ENCODE peak calls at places on chromosomes 6 and 20, in six cellular contexts. B is IMR-90, M is trophoblast cell, Q is mesenchymal stem cell, X is H9, C is H1. T is an unnamed sample.

GRCh38 chr20:10513931-10514575 is 78.9 kb downstream of the SLX4IP start:
- DNase-seq in M (no peak), C (no peak), X (no peak), B (no peak), Q (peak), T (no peak)

GRCh38 chr6:106082735-106083398 is 3.3 kb upstream of the PRDM1 start:
- DNase-seq in M (peak), C (no peak), X (no peak), Q (peak), B (peak), T (no peak)

GRCh38 chr6:81241126-81241525 is 511.4 kb downstream of the TENT5A start:
- DNase-seq in C (no peak), M (no peak), Q (peak), X (no peak), B (peak), T (no peak)

GRCh38 chr6:141421378-141421777 is 711.3 kb upstream of the GJE1 start:
- DNase-seq in B (peak), C (no peak), M (peak), X (no peak), Q (peak), T (no peak)

GRCh38 chr20:34861386-34862084 is 11.1 kb downstream of the GGT7 start:
- DNase-seq in B (no peak), C (no peak), Q (no peak), X (no peak), M (no peak), T (no peak)

GRCh38 chr6:34656378-34657036 is 40.1 kb downstream of the ILRUN start:
- DNase-seq in X (no peak), M (peak), Q (peak), C (no peak), B (peak), T (no peak)

GRCh38 chr6:18269253-18269652 is 4.9 kb upstream of the DEK start:
- DNase-seq in M (peak), B (peak), Q (peak), C (no peak), X (no peak), T (no peak)

GRCh38 chr6:165962361-165962760 is 205.3 kb downstream of the TBXT start:
- DNase-seq in C (no peak), Q (no peak), B (peak), M (no peak), X (no peak), T (no peak)

GRCh38 chr6:10412948-10413849 is 1.7 kb downstream of the TFAP2A start:
- DNase-seq in X (peak), B (no peak), C (no peak), Q (no peak), M (peak), T (no peak)

GRCh38 chr20:37337208-37337955 is 8.6 kb upstream of the SRC start:
- DNase-seq in X (peak), M (no peak), Q (no peak), B (no peak), C (no peak), T (no peak)

GRCh38 chr6:67352717-67353116 is 1282.4 kb upstream of the ADGRB3 start:
- DNase-seq in C (no peak), X (no peak), Q (no peak), B (no peak), M (no peak), T (no peak)

GRCh38 chr6:67358241-67358640 is 1276.8 kb upstream of the ADGRB3 start:
- DNase-seq in M (no peak), Q (no peak), X (no peak), B (no peak), C (no peak), T (no peak)

GRCh38 chr6:67350729-67351128 is 1284.4 kb upstream of the ADGRB3 start:
- DNase-seq in C (no peak), X (no peak), M (no peak), Q (no peak), B (no peak), T (no peak)

DNA sequence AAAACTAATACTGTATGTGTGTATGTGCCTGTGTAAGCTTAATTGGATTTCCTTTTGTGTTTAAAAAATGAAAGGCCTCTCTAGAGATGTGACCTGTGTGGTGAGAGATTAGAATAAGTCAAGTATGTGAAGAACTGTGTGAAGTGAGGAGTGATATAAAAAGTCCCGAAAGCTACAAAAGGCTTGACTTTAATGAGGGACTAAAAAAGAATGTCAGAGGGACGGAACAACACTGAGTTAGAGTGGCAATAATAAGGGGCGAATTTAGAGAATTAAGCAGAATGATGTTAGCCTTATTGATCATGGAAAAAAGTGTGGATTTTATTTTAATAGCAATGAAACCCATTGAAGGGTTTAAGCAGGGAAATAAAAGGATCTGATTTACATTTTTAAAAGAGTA is 1281.2 kb upstream of the ADGRB3 start:
- DNase-seq in X (no peak), Q (no peak), B (no peak), M (no peak), C (no peak), T (no peak)
- H2AFZ ChIP-seq in X (no peak), Q (no peak), B (no peak), M (no peak), C (no peak), T (no peak)

GRCh38 chr6:110486756-110487155 is 10.3 kb upstream of the SLC22A16 start:
- DNase-seq in Q (no peak), B (no peak), M (no peak), C (no peak), X (no peak), T (no peak)

GRCh38 chr6:110484321-110484720 is 7.9 kb upstream of the SLC22A16 start:
- DNase-seq in B (no peak), C (no peak), Q (peak), X (no peak), M (peak), T (no peak)

GRCh38 chr6:110488606-110489005 is 12.2 kb upstream of the SLC22A16 start:
- DNase-seq in M (no peak), B (no peak), Q (no peak), C (no peak), X (no peak), T (no peak)

GRCh38 chr6:110482774-110483400 is 6.5 kb upstream of the SLC22A16 start:
- DNase-seq in M (peak), C (no peak), B (no peak), Q (no peak), X (no peak), T (no peak)

DNA sequence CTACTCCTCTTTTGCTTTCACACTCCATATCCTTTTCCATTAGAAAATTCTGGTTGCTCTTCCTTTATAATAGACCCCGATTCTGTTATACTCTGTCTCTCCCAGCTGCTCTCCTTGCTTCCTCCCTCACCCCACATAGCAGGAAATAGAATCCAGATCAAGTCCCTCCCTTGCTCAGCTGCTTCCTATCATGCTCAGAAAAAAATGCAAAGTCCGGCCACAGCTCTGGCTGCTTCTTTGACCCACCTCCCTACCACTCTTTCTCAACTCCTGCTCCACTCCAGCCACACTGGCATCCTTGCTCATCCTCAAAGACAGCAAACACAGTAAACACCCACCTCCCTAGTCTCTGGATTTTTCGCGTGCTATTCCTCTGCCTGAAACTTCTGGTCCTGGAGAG is 9.0 kb upstream of the SLC22A16 start:
- DNase-seq in Q (no peak), B (no peak), X (no peak), C (no peak), M (no peak), T (no peak)
- H4K91ac ChIP-seq in Q (no peak), B (no peak), X (no peak), C (no peak), M (peak), T (no peak)

GRCh38 chr6:14658030-14658429 is 540.5 kb downstream of the CD83 start:
- DNase-seq in C (no peak), M (no peak), B (no peak), Q (no peak), X (no peak), T (no peak)
- H2AFZ ChIP-seq in C (no peak), M (no peak), B (no peak), Q (no peak), X (no peak), T (no peak)

DNA sequence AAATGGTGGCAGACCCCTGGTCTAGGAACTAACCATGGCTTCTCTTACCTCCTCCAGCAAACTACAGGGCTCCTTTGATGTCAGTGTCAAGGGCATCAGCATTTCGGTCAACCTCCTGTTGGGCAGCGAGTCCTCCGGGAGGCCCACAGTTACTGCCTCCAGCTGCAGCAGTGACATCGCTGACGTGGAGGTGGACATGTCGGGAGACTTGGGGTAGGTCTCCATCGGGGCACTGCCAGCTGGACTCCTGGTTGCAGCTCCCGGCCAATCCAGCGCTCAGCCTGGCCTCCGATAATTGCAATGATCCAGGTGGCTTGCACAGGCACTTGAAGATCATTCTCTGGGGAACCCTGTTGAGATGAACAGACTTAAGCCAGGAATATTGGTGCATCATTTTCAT is 7.9 kb downstream of the LBP start:
- DNase-seq in M (no peak), X (no peak), B (no peak), Q (no peak), C (no peak), T (no peak)
- H4K91ac ChIP-seq in M (no peak), X (no peak), B (no peak), Q (no peak), C (peak), T (no peak)

GRCh38 chr6:136754820-136755219 is 37.5 kb downstream of the MAP3K5 start:
- DNase-seq in C (no peak), Q (no peak), B (no peak), X (no peak), M (no peak), T (no peak)
- H2AFZ ChIP-seq in C (no peak), Q (no peak), B (no peak), X (no peak), M (no peak), T (no peak)

GRCh38 chr6:49409951-49410542 is 53.0 kb downstream of the MMUT start:
- DNase-seq in C (peak), B (peak), X (peak), Q (peak), M (peak), T (peak)

GRCh38 chr6:49401063-49401462 is 62.0 kb downstream of the MMUT start:
- DNase-seq in M (no peak), C (no peak), X (no peak), B (no peak), Q (no peak), T (no peak)

GRCh38 chr6:49410564-49410963 is 52.5 kb downstream of the MMUT start:
- DNase-seq in C (no peak), M (no peak), B (no peak), X (no peak), Q (no peak), T (no peak)

GRCh38 chr6:49406241-49406970 is 56.6 kb downstream of the MMUT start:
- DNase-seq in M (no peak), X (no peak), B (no peak), Q (no peak), C (no peak), T (no peak)
- H4K91ac ChIP-seq in M (no peak), X (no peak), B (no peak), Q (no peak), C (no peak), T (no peak)

GRCh38 chr20:16821211-16822089 is 73.3 kb downstream of the OTOR start:
- DNase-seq in C (peak), B (peak), Q (peak), M (peak), X (peak), T (peak)

GRCh38 chr20:16819483-16819882 is 71.3 kb downstream of the OTOR start:
- DNase-seq in B (peak), Q (no peak), X (no peak), C (no peak), M (no peak), T (no peak)

GRCh38 chr20:16810216-16810615 is 62.1 kb downstream of the OTOR start:
- DNase-seq in X (no peak), C (no peak), B (no peak), M (no peak), Q (no peak), T (no peak)

GRCh38 chr20:16816192-16816591 is 68.0 kb downstream of the OTOR start:
- DNase-seq in B (no peak), M (no peak), X (peak), C (peak), Q (no peak), T (no peak)
- H2AFZ ChIP-seq in B (peak), M (no peak), X (no peak), C (peak), Q (no peak), T (no peak)

GRCh38 chr20:43744121-43744520 is 17.3 kb upstream of the GTSF1L start:
- DNase-seq in X (no peak), B (peak), Q (no peak), C (no peak), M (no peak), T (no peak)
- H4K91ac ChIP-seq in X (no peak), B (no peak), Q (no peak), C (no peak), M (no peak), T (no peak)

T was measured in neuronal stem cell.